ENCODE peak calls at places on chromosomes 16 and 17, in eight cellular contexts. O is breast epithelium, P is AG10803, Z is heart right ventricle, Q is uterus, E is pancreas, L is endodermal cell, A is SK-N-SH. X is an unnamed sample.

GRCh38 chr17:45149037-45149668 is 878 bp downstream of the HEXIM1 start:
- DNase-seq in O (peak; percentile 90), P (peak; percentile 77), Z (peak; percentile 89), Q (peak; percentile 89), E (peak; percentile 84), L (peak; percentile 97), A (peak; percentile 89), X (peak; percentile 88)

GRCh38 chr16:87860553-87861299 is 8.6 kb downstream of the SLC7A5 start:
- DNase-seq in O (no peak), P (peak; percentile 64), Z (no peak), Q (no peak), E (no peak), L (no peak), A (peak; percentile 30), X (peak; percentile 61)

GRCh38 chr17:46876926-46877325 is 25.5 kb downstream of the WNT9B start:
- DNase-seq in O (no peak), P (no peak), Z (no peak), Q (no peak), E (peak; percentile 31), L (peak; percentile 48), A (no peak), X (no peak)

GRCh38 chr16:57615813-57616212 is 12.6 kb upstream of the ADGRG1 start:
- DNase-seq in O (no peak), P (no peak), Z (no peak), Q (no peak), E (peak; percentile 0), L (peak; percentile 31), A (peak; percentile 8), X (no peak)

GRCh38 chr17:82392967-82393366 is 21.4 kb downstream of the UTS2R start:
- DNase-seq in O (no peak), P (no peak), Z (no peak), Q (no peak), E (no peak), L (no peak), A (no peak), X (no peak)

GRCh38 chr16:68264128-68265077 is at the start of gene SLC7A6:
- DNase-seq in O (peak; percentile 60), P (peak; percentile 77), Z (peak; percentile 80), Q (peak; percentile 74), E (peak; percentile 52), L (peak; percentile 91), A (peak; percentile 93), X (peak; percentile 83)

GRCh38 chr16:20849587-20850390 is 43.5 kb downstream of the REXO5 start:
- DNase-seq in O (peak; percentile 71), P (peak; percentile 62), Z (peak; percentile 69), Q (peak; percentile 78), E (peak; percentile 44), L (peak; percentile 89), A (peak; percentile 50), X (peak; percentile 83)

GRCh38 chr16:85031451-85031850 is 3.9 kb downstream of the KIAA0513 start:
- DNase-seq in O (no peak), P (no peak), Z (no peak), Q (no peak), E (no peak), L (no peak), A (no peak), X (no peak)

GRCh38 chr17:16926591-16927451 is 45.1 kb downstream of the TNFRSF13B start:
- DNase-seq in O (peak; percentile 48), P (no peak), Z (no peak), Q (no peak), E (no peak), L (peak; percentile 36), A (no peak), X (no peak)

GRCh38 chr16:89412811-89413210 is 77.5 kb downstream of the ANKRD11 start:
- DNase-seq in O (no peak), P (no peak), Z (peak; percentile 50), Q (no peak), E (no peak), L (no peak), A (peak; percentile 61), X (peak; percentile 77)

GRCh38 chr16:89410322-89410721 is 80.0 kb downstream of the ANKRD11 start:
- DNase-seq in O (no peak), P (no peak), Z (no peak), Q (no peak), E (no peak), L (no peak), A (no peak), X (no peak)

GRCh38 chr16:89411335-89411850 is 79.0 kb downstream of the ANKRD11 start:
- DNase-seq in O (no peak), P (no peak), Z (no peak), Q (no peak), E (no peak), L (no peak), A (no peak), X (no peak)

GRCh38 chr16:89409161-89409711 is 81.1 kb downstream of the ANKRD11 start:
- DNase-seq in O (no peak), P (no peak), Z (no peak), Q (no peak), E (no peak), L (no peak), A (no peak), X (no peak)

DNA sequence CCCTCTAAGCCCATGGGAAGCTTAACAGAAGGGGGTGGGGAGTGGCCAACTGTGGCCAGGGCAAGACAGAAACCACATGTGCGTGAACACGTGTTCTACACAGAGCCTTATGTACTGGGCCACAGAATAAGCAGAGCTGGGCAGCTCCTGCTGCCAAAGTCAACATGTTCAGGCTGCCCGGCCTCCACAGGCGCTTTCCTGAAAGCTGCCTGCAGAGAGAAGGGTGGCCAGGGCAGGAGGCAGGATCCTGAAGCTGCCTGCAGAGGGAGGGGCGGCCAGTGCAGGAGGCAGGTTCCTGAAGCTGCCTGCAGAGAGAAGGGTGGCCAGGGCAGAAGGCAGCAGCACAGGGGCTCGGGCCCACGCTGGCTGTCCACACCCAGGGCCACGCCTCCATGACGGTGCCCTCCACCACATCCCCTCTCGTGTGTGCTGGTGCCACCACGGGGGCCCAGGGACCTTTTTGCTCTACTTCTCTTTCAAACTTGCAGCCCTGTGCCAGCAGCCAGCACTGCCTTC is 79.5 kb downstream of the ANKRD11 start:
- DNase-seq in O (peak; percentile 76), P (peak; percentile 87), Z (peak; percentile 43), Q (no peak), E (peak; percentile 96), L (no peak), A (peak; percentile 86), X (peak; percentile 67)
- TF ChIP-seq CTCF in O (no peak), P (peak; percentile 6), Z (peak; percentile 33), Q (no peak), E (no peak), L (peak; percentile 26), A (peak; percentile 12), X (no peak)

GRCh38 chr16:80503144-80503543 is 37.6 kb upstream of the DYNLRB2 start:
- DNase-seq in O (no peak), P (no peak), Z (no peak), Q (no peak), E (no peak), L (no peak), A (no peak), X (no peak)

GRCh38 chr16:80500116-80500859 is 40.5 kb upstream of the DYNLRB2 start:
- DNase-seq in O (no peak), P (no peak), Z (no peak), Q (no peak), E (no peak), L (no peak), A (no peak), X (no peak)
- TF ChIP-seq CTCF in O (no peak), P (peak; percentile 14), Z (no peak), Q (no peak), E (no peak), L (no peak), A (no peak), X (no peak)

GRCh38 chr16:30561212-30561816 is 3.1 kb upstream of the ZNF764 start:
- DNase-seq in O (no peak), P (no peak), Z (peak; percentile 63), Q (peak; percentile 53), E (no peak), L (peak; percentile 76), A (no peak), X (no peak)
- TF ChIP-seq CTCF in O (no peak), P (no peak), Z (no peak), Q (no peak), E (no peak), L (no peak), A (no peak), X (no peak)

DNA sequence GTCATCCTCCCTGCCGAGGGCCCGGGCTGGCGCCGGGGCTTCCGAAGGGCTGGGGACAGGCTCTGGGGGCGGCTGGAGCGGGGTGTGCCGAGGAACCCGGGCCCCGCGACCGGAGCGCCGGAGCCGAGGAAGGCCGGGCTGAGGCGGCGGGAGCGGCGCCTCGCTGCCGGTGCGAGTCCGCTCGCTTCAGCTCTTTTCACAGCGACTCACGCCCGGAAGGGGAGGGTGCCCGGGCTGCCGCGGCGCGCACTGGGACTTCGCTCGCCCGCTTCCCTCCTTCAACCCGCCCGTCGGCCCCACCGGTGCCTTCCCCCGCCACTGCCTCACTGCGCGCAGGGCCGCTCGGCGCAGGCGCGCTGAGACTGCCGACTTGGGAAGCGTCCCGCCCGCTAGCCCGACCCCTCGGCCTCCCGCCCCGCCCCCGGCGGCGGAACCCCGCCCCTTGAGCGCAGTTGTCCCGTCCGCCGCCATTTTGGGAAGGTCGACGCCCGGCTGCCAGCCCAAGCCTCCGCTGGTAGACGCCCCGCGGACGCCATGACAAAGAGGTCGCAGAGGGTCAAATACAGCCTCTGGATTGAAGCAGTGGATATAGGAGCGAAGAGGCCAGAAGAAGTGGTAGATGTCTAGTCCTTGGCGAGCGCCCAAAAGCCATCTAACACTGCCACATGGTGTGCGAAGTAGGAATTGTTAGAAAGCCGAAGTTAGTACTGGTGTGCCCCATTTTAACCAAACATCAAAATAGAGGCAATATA is at the start of gene UBE2G1:
- DNase-seq in O (peak; percentile 99), P (peak; percentile 95), Z (peak; percentile 99), Q (peak; percentile 99), E (peak; percentile 97), L (peak; percentile 100), A (peak; percentile 98), X (peak; percentile 100)
- TF ChIP-seq CTCF in O (peak; percentile 19), P (peak; percentile 23), Z (peak; percentile 37), Q (peak; percentile 27), E (no peak), L (peak; percentile 74), A (peak; percentile 59), X (peak; percentile 39)

GRCh38 chr16:398551-399277 is 1.7 kb downstream of the NME4 start:
- DNase-seq in O (no peak), P (no peak), Z (no peak), Q (no peak), E (no peak), L (peak; percentile 86), A (no peak), X (no peak)

GRCh38 chr16:399278-400019 is 2.2 kb upstream of the DECR2 start:
- DNase-seq in O (no peak), P (no peak), Z (no peak), Q (no peak), E (no peak), L (peak; percentile 44), A (no peak), X (no peak)

GRCh38 chr16:400061-400540 is 1.6 kb upstream of the DECR2 start:
- DNase-seq in O (no peak), P (no peak), Z (no peak), Q (peak; percentile 20), E (no peak), L (peak; percentile 56), A (no peak), X (no peak)

GRCh38 chr16:404971-405486 is 3.3 kb downstream of the DECR2 start:
- DNase-seq in O (no peak), P (no peak), Z (no peak), Q (no peak), E (no peak), L (peak; percentile 51), A (no peak), X (no peak)

GRCh38 chr16:401468-402348 is at the start of gene DECR2:
- DNase-seq in O (peak; percentile 99), P (peak; percentile 83), Z (peak; percentile 98), Q (peak; percentile 96), E (peak; percentile 94), L (peak; percentile 99), A (peak; percentile 99), X (peak; percentile 99)
- TF ChIP-seq CTCF in O (peak; percentile 43), P (peak; percentile 40), Z (peak; percentile 79), Q (peak; percentile 51), E (no peak), L (peak; percentile 61), A (peak; percentile 68), X (peak; percentile 38)